ENCODE peak calls at places on chromosomes 4 and X, in ten cellular contexts. X, U, Y, T, W, D, F, I, G and E are unnamed samples.

GRCh38 chrX:56783450-56783831 is 54.4 kb downstream of the NBDY start:
- DNase-seq in X (no peak), U (no peak), Y (no peak), T (peak), W (no peak), D (peak), F (no peak), I (no peak), G (no peak), E (no peak)

GRCh38 chrX:19789376-19789775 is 98.0 kb downstream of the SH3KBP1 start:
- DNase-seq in X (no peak), U (no peak), Y (no peak), T (no peak), W (no peak), D (no peak), F (no peak), I (no peak), G (no peak), E (no peak)

GRCh38 chr4:25667931-25668557 is 12.4 kb downstream of the SLC34A2 start:
- DNase-seq in X (no peak), U (no peak), Y (no peak), T (no peak), W (peak), D (no peak), F (no peak), I (no peak), G (no peak), E (no peak)

GRCh38 chr4:137705171-137705783 is 173.0 kb upstream of the PCDH18 start:
- DNase-seq in X (no peak), U (no peak), Y (peak), T (no peak), W (peak), D (no peak), F (no peak), I (no peak), G (no peak), E (no peak)

GRCh38 chr4:57109530-57109846 is 697 bp downstream of the IGFBP7 start:
- DNase-seq in X (no peak), U (no peak), Y (no peak), T (no peak), W (no peak), D (no peak), F (no peak), I (no peak), G (no peak), E (no peak)

GRCh38 chr4:102196221-102196620 is 149.1 kb downstream of the SLC39A8 start:
- DNase-seq in X (no peak), U (no peak), Y (no peak), T (no peak), W (no peak), D (no peak), F (no peak), I (no peak), G (peak), E (no peak)

GRCh38 chr4:6894086-6894478 is 15.5 kb upstream of the TBC1D14 start:
- DNase-seq in X (no peak), U (no peak), Y (no peak), T (no peak), W (no peak), D (peak), F (no peak), I (no peak), G (no peak), E (peak)

GRCh38 chrX:110310000-110310790 is 7.7 kb downstream of the AMMECR1 start:
- DNase-seq in X (no peak), U (no peak), Y (no peak), T (no peak), W (peak), D (no peak), F (no peak), I (no peak), G (no peak), E (no peak)

GRCh38 chrX:34891391-34891790 is 51.2 kb upstream of the FAM47B start:
- DNase-seq in X (no peak), U (no peak), Y (no peak), T (no peak), W (no peak), D (no peak), F (no peak), I (no peak), G (no peak), E (no peak)

GRCh38 chr4:172996571-172997216 is 171.9 kb upstream of the GALNT7 start:
- DNase-seq in X (no peak), U (no peak), Y (no peak), T (no peak), W (no peak), D (no peak), F (no peak), I (no peak), G (peak), E (no peak)

GRCh38 chr4:3648731-3649130 is 116.5 kb upstream of the LRPAP1 start:
- DNase-seq in X (no peak), U (no peak), Y (no peak), T (no peak), W (no peak), D (no peak), F (no peak), I (no peak), G (no peak), E (no peak)

GRCh38 chrX:95057341-95057740 is 1383.3 kb downstream of the FAM133A start:
- DNase-seq in X (no peak), U (no peak), Y (no peak), T (no peak), W (no peak), D (no peak), F (no peak), I (no peak), G (no peak), E (no peak)

GRCh38 chr4:112284662-112285411 is 867 bp downstream of the TIFA start:
- DNase-seq in X (peak), U (no peak), Y (no peak), T (peak), W (no peak), D (no peak), F (no peak), I (no peak), G (no peak), E (peak)

GRCh38 chr4:139977838-139978604 is 176.0 kb downstream of the MAML3 start:
- DNase-seq in X (no peak), U (no peak), Y (no peak), T (no peak), W (no peak), D (peak), F (no peak), I (no peak), G (no peak), E (no peak)

GRCh38 chrX:48522291-48522690 is 683 bp downstream of the EBP start:
- DNase-seq in X (no peak), U (no peak), Y (no peak), T (no peak), W (no peak), D (no peak), F (no peak), I (no peak), G (no peak), E (peak)

GRCh38 chr4:689498-690122 is 659 bp upstream of the SLC49A3 start:
- DNase-seq in X (no peak), U (no peak), Y (no peak), T (no peak), W (no peak), D (no peak), F (no peak), I (no peak), G (no peak), E (no peak)

GRCh38 chr4:101977096-101977495 is 186.6 kb downstream of the BANK1 start:
- DNase-seq in X (no peak), U (no peak), Y (no peak), T (no peak), W (no peak), D (peak), F (no peak), I (no peak), G (peak), E (no peak)

GRCh38 chr4:7854697-7855370 is 84.8 kb downstream of the AFAP1 start:
- DNase-seq in X (no peak), U (peak), Y (no peak), T (no peak), W (no peak), D (no peak), F (peak), I (no peak), G (no peak), E (peak)

GRCh38 chr4:107780665-107781064 is 44.1 kb upstream of the SGMS2 start:
- DNase-seq in X (peak), U (no peak), Y (no peak), T (no peak), W (no peak), D (no peak), F (no peak), I (no peak), G (no peak), E (no peak)

GRCh38 chr4:144295286-144295995 is 154.9 kb upstream of the GYPA start:
- DNase-seq in X (no peak), U (no peak), Y (no peak), T (no peak), W (no peak), D (no peak), F (no peak), I (no peak), G (no peak), E (no peak)

GRCh38 chrX:112651766-112652165 is 28.0 kb downstream of the LHFPL1 start:
- DNase-seq in X (no peak), U (no peak), Y (no peak), T (no peak), W (no peak), D (no peak), F (no peak), I (no peak), G (no peak), E (no peak)

GRCh38 chr4:114304567-114304966 is 294.0 kb upstream of the UGT8 start:
- DNase-seq in X (no peak), U (no peak), Y (no peak), T (no peak), W (no peak), D (no peak), F (no peak), I (no peak), G (no peak), E (no peak)

GRCh38 chr4:154738426-154738825 is 5.4 kb upstream of the LRAT start:
- DNase-seq in X (no peak), U (no peak), Y (no peak), T (no peak), W (peak), D (no peak), F (no peak), I (no peak), G (no peak), E (no peak)

GRCh38 chrX:141732031-141732430 is 33.5 kb upstream of the SPANXD start:
- DNase-seq in X (no peak), U (no peak), Y (no peak), T (no peak), W (no peak), D (no peak), F (no peak), I (no peak), G (peak), E (no peak)

GRCh38 chr4:153651961-153652784 is 31.9 kb upstream of the TLR2 start:
- DNase-seq in X (peak), U (no peak), Y (no peak), T (no peak), W (no peak), D (no peak), F (no peak), I (no peak), G (peak), E (no peak)

GRCh38 chr4:153645183-153645582 is 38.9 kb upstream of the TLR2 start:
- DNase-seq in X (no peak), U (no peak), Y (no peak), T (no peak), W (no peak), D (no peak), F (no peak), I (no peak), G (no peak), E (no peak)

GRCh38 chr4:153651041-153651960 is 32.8 kb upstream of the TLR2 start:
- DNase-seq in X (peak), U (peak), Y (peak), T (peak), W (no peak), D (peak), F (no peak), I (no peak), G (no peak), E (peak)

GRCh38 chr4:153647975-153648374 is 36.1 kb upstream of the TLR2 start:
- DNase-seq in X (no peak), U (no peak), Y (no peak), T (no peak), W (no peak), D (no peak), F (no peak), I (no peak), G (no peak), E (no peak)

DNA sequence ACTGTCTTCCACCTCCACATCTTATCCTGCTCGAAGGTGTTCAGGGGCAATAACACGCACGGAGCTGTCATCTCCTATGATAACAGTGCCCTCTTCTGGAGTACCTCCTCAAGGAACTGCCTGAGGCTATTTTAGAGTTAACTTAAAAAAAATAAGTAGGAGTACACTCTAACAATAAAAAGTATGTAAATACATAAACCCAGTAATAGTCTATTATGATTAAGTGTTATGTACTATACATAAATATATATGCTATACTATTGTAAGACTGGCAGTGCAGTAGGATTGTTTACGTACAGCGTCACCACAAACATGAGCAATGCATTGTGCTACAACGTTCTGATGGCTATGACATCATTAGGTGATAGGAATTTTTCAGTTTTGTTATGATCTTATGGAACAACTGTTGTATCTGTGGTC is 34.5 kb upstream of the TLR2 start:
- DNase-seq in X (no peak), U (no peak), Y (no peak), T (no peak), W (peak), D (no peak), F (no peak), I (no peak), G (no peak), E (no peak)
- TF ChIP-seq CTCF in X (peak), U (no peak), Y (no peak), T (no peak), W (peak), D (no peak), F (no peak), I (peak), G (no peak), E (no peak)

GRCh38 chrX:10109695-10110094 is 47.1 kb upstream of the CLCN4 start:
- DNase-seq in X (peak), U (no peak), Y (peak), T (no peak), W (no peak), D (no peak), F (no peak), I (no peak), G (no peak), E (no peak)
- H3K27ac ChIP-seq in X (no peak), U (no peak), Y (peak), T (no peak), W (no peak), D (no peak), F (no peak), I (no peak), G (no peak), E (peak)

DNA sequence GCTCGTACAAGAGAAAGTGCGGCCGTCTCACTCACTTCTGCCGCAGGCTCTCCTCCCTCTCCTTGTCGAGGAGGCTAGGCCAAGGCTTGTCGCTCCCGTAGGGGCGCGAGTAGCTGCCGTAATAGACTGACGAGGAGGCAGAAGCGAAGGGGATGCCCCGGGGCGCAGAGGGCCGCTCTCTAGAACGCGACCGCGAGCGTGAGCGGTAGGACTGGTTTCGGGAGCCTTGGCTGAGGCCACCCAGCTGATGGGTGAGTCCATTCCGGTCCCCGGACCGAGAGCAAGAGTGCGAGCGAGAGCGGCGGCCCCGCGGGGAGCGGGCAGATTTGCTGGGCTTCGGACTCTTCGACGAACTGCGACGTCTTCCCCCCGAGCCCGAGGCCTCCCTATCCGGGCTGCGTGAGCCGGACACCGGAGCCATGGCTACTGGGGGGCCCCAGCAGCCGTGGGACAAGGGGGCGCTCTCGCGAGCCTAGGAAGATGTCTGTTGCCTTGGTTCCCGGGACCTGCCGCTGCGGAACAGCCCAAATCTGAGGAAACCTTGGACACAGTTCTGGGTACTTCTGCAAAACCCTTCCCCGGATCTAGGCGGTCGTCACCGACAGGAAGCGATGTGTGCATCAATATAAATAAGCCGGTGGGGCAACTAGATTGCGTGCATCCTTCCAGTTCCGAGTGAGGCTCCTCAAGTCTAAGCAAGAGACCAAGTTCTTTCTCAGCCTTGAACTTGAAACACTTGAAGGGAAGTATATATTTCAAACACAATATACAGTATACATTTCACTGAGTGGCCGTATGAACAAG is at the start of gene NKAP:
- DNase-seq in X (peak), U (peak), Y (peak), T (peak), W (peak), D (peak), F (peak), I (peak), G (peak), E (peak)
- TF ChIP-seq CTCF in X (no peak), U (no peak), Y (no peak), T (no peak), W (no peak), D (no peak), F (no peak), I (no peak), G (no peak), E (no peak)

GRCh38 chr4:40199179-40199670 is 2.4 kb downstream of the RHOH start:
- DNase-seq in X (no peak), U (no peak), Y (no peak), T (no peak), W (no peak), D (no peak), F (no peak), I (no peak), G (no peak), E (no peak)

GRCh38 chr4:40200881-40201797 is 4.3 kb downstream of the RHOH start:
- DNase-seq in X (no peak), U (no peak), Y (no peak), T (no peak), W (no peak), D (no peak), F (no peak), I (no peak), G (no peak), E (no peak)

GRCh38 chr4:40201898-40202297 is 5.1 kb downstream of the RHOH start:
- DNase-seq in X (no peak), U (no peak), Y (no peak), T (no peak), W (no peak), D (no peak), F (no peak), I (no peak), G (no peak), E (no peak)

GRCh38 chr4:40197879-40198689 is 1.3 kb downstream of the RHOH start:
- DNase-seq in X (no peak), U (no peak), Y (no peak), T (no peak), W (no peak), D (no peak), F (no peak), I (no peak), G (no peak), E (no peak)

GRCh38 chr4:40199999-40200880 is 3.4 kb downstream of the RHOH start:
- DNase-seq in X (no peak), U (peak), Y (no peak), T (peak), W (no peak), D (peak), F (no peak), I (no peak), G (no peak), E (peak)
- H3K27ac ChIP-seq in X (no peak), U (peak), Y (no peak), T (peak), W (no peak), D (peak), F (peak), I (no peak), G (no peak), E (peak)

GRCh38 chrX:36974896-36975295 is 33.3 kb upstream of the FAM47C start:
- DNase-seq in X (no peak), U (no peak), Y (no peak), T (no peak), W (no peak), D (no peak), F (no peak), I (no peak), G (no peak), E (no peak)

GRCh38 chrX:36978886-36979285 is 29.3 kb upstream of the FAM47C start:
- DNase-seq in X (no peak), U (no peak), Y (no peak), T (no peak), W (no peak), D (no peak), F (no peak), I (no peak), G (no peak), E (no peak)

GRCh38 chrX:36973575-36973974 is 34.6 kb upstream of the FAM47C start:
- DNase-seq in X (no peak), U (no peak), Y (no peak), T (no peak), W (no peak), D (no peak), F (no peak), I (no peak), G (no peak), E (no peak)
- TF ChIP-seq CTCF in X (no peak), U (no peak), Y (no peak), T (no peak), W (no peak), D (no peak), F (no peak), I (no peak), G (no peak), E (no peak)

DNA sequence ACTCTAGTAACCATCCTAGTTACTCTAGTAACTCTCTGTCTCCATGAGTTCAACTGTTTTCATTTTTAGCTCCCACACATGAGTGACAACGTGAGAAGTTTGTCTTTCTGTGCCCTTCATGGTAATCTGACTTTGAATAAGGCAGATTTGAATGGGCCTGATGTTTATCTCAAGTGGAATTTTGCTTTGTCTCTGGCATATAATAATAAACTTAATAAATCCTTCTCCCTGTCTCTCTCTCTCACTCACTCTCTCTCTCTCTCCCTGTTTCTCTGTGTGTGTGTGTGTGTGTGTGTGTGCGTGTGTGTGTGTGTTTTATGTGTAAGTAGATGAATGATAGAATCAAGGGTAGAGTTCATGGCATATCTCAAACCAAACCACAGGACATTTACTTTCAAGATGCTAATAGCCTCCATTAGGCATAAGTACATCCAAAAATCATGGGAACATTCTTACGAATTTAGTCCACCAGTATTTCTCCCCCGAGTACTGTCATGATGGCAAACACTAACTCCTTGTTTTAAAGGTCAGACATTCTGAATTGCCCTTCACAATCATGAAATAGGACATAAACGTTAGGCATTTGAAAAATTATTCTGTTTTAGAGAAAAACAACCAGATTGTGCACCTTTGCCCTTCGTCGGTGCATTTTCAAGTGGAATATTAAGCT is 193.1 kb downstream of the SPATA18 start:
- DNase-seq in X (no peak), U (no peak), Y (no peak), T (no peak), W (no peak), D (no peak), F (no peak), I (no peak), G (no peak), E (no peak)
- H3K27ac ChIP-seq in X (no peak), U (no peak), Y (no peak), T (no peak), W (no peak), D (no peak), F (no peak), I (no peak), G (no peak), E (no peak)